ENCODE peak calls at places on chromosomes 11 and 22, in four cellular contexts. H is HepG2, K is mammary epithelial cell, F is body of pancreas. P is an unnamed sample. For H3K4me1 and H3K36me3, the result is how much of the 10 kb centered on the place peaks cover.

GRCh38 chr22:34395370-34395769 is 475.1 kb upstream of the LARGE1 start:
- DNase-seq in H (no peak), K (no peak), F (no peak), P (no peak)

GRCh38 chr22:27139935-27140493 is 482.6 kb downstream of the MIAT start:
- DNase-seq in H (no peak), K (peak), F (peak), P (no peak)

GRCh38 chr11:101807521-101807920 is 107.3 kb upstream of the CEP126 start:
- DNase-seq in H (no peak), K (no peak), F (no peak), P (no peak)

GRCh38 chr11:5547982-5548381 is 358 bp downstream of the OR52H1 start:
- DNase-seq in H (no peak), K (no peak), F (no peak), P (no peak)

GRCh38 chr11:5476184-5476819 is 12.2 kb upstream of the OR52D1 start:
- DNase-seq in H (peak), K (peak), F (peak), P (no peak)

GRCh38 chr11:57638811-57639320 is 10.8 kb downstream of the YPEL4 start:
- DNase-seq in H (no peak), K (no peak), F (no peak), P (no peak)

GRCh38 chr22:36239150-36239400 is 252 bp downstream of the APOL2 start:
- DNase-seq in H (no peak), K (no peak), F (no peak), P (no peak)

GRCh38 chr11:74370122-74370521 is 28.1 kb downstream of the PGM2L1 start:
- DNase-seq in H (no peak), K (no peak), F (no peak), P (no peak)

GRCh38 chr22:24379536-24379935 is 47.9 kb upstream of the ADORA2A start:
- DNase-seq in H (no peak), K (no peak), F (no peak), P (no peak)

GRCh38 chr11:85257837-85258236 is 369.3 kb downstream of the DLG2 start:
- DNase-seq in H (no peak), K (no peak), F (no peak), P (no peak)

GRCh38 chr11:91947215-91947614 is 277.4 kb upstream of the FAT3 start:
- DNase-seq in H (no peak), K (peak), F (peak), P (no peak)

GRCh38 chr22:33000342-33001280 is 57.6 kb downstream of the SYN3 start:
- DNase-seq in H (peak), K (peak), F (peak), P (peak)

GRCh38 chr11:28674432-28675076 is 566.4 kb downstream of the METTL15 start:
- DNase-seq in H (no peak), K (no peak), F (no peak), P (no peak)

GRCh38 chr22:47043835-47044721 is 281.6 kb downstream of the TBC1D22A start:
- DNase-seq in H (no peak), K (no peak), F (peak), P (no peak)

GRCh38 chr11:44628730-44629361 is 63.4 kb downstream of the CD82 start:
- DNase-seq in H (no peak), K (no peak), F (no peak), P (no peak)

GRCh38 chr11:65685981-65686380 is 23.3 kb upstream of the RELA start:
- DNase-seq in H (no peak), K (no peak), F (no peak), P (no peak)

GRCh38 chr22:24875862-24876506 is 70.0 kb downstream of the SGSM1 start:
- DNase-seq in H (no peak), K (no peak), F (no peak), P (no peak)

GRCh38 chr11:76209956-76210885 is 3.9 kb upstream of the WNT11 start:
- DNase-seq in H (no peak), K (peak), F (peak), P (peak)

GRCh38 chr11:69437876-69438205 is 43.6 kb upstream of the LINC01488 start:
- DNase-seq in H (no peak), K (no peak), F (no peak), P (no peak)

GRCh38 chr22:20032407-20032991 is 11.6 kb downstream of the TANGO2 start:
- DNase-seq in H (no peak), K (no peak), F (peak), P (no peak)
- H3K4me1 ChIP-seq in H (under half), K (under half), F (under half), P (under half)

DNA sequence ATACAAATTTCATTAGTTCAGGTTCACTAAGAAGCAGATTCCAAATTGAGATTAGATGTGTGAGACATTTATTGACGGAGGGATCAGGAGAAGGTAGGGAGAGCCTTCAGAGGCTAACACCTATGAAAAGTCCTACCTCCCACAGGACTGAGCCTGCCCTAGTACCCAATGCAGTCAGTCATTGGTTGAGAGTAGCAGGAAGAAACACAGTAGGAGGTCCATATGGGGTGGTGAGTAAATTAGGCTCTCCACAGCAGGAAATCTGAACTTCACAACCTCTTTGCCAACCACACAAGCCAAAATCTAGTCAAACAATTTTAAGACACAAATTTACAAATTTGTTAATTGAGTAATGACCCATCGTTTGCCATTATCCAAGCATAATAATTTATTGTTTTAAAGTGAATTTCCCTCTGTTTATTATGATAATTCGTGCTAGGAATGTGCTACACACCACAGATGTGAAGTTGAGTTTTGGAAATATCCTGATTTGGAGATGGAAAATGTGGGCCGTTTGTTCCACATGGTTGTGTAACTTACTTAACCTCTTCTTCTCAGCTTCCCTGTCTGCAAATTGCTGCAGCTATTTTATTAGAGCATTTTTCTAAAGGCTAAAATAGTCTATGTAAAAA is 542.1 kb downstream of the ETS1 start:
- DNase-seq in H (no peak), K (no peak), F (no peak), P (no peak)
- H3K36me3 ChIP-seq in H (under half), K (under half), F (under half), P (under half)

DNA sequence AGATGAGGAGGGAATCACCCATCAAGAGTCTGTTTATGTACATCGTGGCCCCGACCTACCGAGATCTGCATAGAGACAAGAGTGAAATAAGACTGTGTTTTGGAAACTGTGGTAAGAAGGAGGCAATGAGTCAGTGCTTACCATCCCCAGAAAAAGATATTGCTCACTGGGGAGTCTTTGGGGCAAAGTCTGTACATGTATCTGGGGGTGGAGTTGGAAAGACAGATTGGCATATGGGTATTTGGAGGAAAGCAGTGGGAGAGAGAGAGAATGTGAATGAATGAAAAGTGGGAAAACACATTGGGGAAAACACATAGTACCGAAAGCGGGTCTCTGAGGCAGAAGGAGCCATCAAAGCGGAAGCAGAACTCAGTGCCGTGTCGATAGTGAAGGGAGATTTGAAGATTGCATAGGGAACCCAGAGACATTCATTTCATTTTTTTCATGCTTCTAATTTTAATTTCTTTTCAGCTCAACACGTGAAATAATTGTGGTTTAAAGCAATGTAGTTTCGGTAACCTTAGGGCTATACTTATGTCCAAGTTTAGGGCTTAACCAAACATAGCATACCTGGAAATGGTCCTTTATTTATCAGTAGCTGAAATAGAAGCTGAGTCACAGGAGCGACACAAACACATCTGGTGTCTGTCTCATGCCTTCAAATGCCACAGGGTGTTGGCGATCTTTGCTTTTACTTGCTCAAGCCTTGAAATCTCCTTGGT is 98.6 kb upstream of the CD44 start:
- DNase-seq in H (no peak), K (peak), F (peak), P (peak)
- H3K27ac ChIP-seq in H (no peak), K (peak), F (peak), P (peak)

GRCh38 chr22:31980628-31981027 is 36.3 kb downstream of the YWHAH start:
- DNase-seq in H (no peak), K (no peak), F (no peak), P (no peak)
- H3K4me1 ChIP-seq in H (under half), K (under half), F (under half), P (under half)

GRCh38 chr11:68264741-68265540 is 6.8 kb downstream of the C11orf24 start:
- DNase-seq in H (no peak), K (no peak), F (no peak), P (no peak)

GRCh38 chr11:68266121-68266891 is 5.5 kb downstream of the C11orf24 start:
- DNase-seq in H (no peak), K (no peak), F (no peak), P (no peak)

GRCh38 chr11:68263444-68264035 is 8.2 kb downstream of the C11orf24 start:
- DNase-seq in H (no peak), K (no peak), F (no peak), P (no peak)

GRCh38 chr11:68262544-68262827 is 9.3 kb downstream of the C11orf24 start:
- DNase-seq in H (no peak), K (no peak), F (no peak), P (no peak)

GRCh38 chr11:68264244-68264643 is 7.5 kb downstream of the C11orf24 start:
- DNase-seq in H (no peak), K (no peak), F (no peak), P (no peak)
- H3K36me3 ChIP-seq in H (half or more), K (under half), F (under half), P (half or more)

GRCh38 chr11:125452125-125452470 is 44.0 kb downstream of the FEZ1 start:
- DNase-seq in H (no peak), K (no peak), F (no peak), P (no peak)

GRCh38 chr11:125451400-125452124 is 44.5 kb downstream of the FEZ1 start:
- DNase-seq in H (no peak), K (peak), F (peak), P (no peak)

GRCh38 chr11:125455851-125456250 is 40.2 kb downstream of the FEZ1 start:
- DNase-seq in H (no peak), K (no peak), F (no peak), P (no peak)

GRCh38 chr11:125457814-125458343 is 38.2 kb downstream of the FEZ1 start:
- DNase-seq in H (peak), K (no peak), F (peak), P (no peak)

GRCh38 chr11:125454047-125454446 is 42.0 kb downstream of the FEZ1 start:
- DNase-seq in H (no peak), K (no peak), F (no peak), P (no peak)
- H3K27ac ChIP-seq in H (no peak), K (no peak), F (no peak), P (no peak)

GRCh38 chr22:38034884-38035529 is 22.2 kb upstream of the PICK1 start:
- DNase-seq in H (no peak), K (no peak), F (no peak), P (no peak)

GRCh38 chr22:38035530-38035885 is 21.7 kb upstream of the PICK1 start:
- DNase-seq in H (no peak), K (no peak), F (no peak), P (no peak)

GRCh38 chr22:38034278-38034882 is 22.8 kb upstream of the PICK1 start:
- DNase-seq in H (peak), K (peak), F (peak), P (no peak)

GRCh38 chr22:38032681-38033521 is 24.3 kb upstream of the PICK1 start:
- DNase-seq in H (peak), K (no peak), F (peak), P (no peak)

DNA sequence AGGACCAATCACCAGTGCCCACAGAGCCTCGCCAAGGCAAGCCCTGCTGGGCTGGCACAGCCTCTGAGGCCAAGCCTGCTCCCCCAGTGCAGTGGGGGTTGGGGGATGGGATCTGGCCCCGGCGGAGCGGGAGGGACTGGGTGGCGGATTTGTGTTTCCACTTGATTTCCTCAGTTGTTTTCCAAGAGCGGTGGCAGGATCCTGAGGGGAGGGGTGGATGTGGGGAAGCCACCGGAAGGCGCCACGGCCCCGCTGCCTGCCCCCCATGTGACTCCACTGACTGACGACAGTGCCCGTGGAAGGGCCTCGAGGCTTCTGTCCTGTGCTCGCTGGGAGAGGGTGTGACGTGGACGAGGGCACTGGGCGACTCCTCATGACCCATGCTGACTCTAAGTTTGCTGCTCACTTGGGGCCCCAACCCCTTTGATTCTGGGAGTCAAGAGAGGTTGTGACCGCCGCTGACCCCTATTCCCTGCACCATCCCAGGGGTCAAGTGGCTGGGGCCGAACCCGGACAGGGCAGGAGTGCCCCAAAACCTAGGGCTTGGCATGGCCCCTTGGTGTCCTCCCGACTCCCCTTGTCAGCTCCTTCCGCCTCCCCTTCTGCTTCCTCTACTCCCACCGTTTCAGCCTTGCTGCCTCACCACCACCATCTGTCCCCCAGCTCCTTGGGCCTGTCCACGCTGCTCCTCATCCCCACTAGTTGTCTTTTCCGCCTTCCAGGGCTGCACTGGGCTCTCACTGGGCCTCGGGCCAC is 23.5 kb upstream of the PICK1 start:
- DNase-seq in H (no peak), K (no peak), F (no peak), P (no peak)
- H3K4me1 ChIP-seq in H (half or more), K (under half), F (under half), P (under half)

GRCh38 chr11:1759151-1759850 is 4.4 kb downstream of the CTSD start:
- DNase-seq in H (no peak), K (no peak), F (no peak), P (no peak)
- H3K36me3 ChIP-seq in H (under half), K (under half), F (under half), P (under half)